ENCODE peak calls at places on chromosomes 7 and 10, in six cellular contexts. M, H, R, O, P and T are unnamed samples. For H3K4me1, the result is how much of the 10 kb centered on the place peaks cover.

GRCh38 chr10:122128357-122128756 is 139.4 kb downstream of the TACC2 start:
- DNase-seq in M (no peak), H (peak), R (peak), O (peak), P (no peak), T (peak)

GRCh38 chr10:5243521-5243987 is 46.9 kb downstream of the AKR1C4 start:
- DNase-seq in M (no peak), H (no peak), R (no peak), O (no peak), P (no peak), T (no peak)

GRCh38 chr10:128287921-128288320 is 161.7 kb upstream of the MKI67 start:
- DNase-seq in M (no peak), H (no peak), R (no peak), O (no peak), P (no peak), T (no peak)

GRCh38 chr7:89129600-89130375 is 334.3 kb upstream of the TEX47 start:
- DNase-seq in M (no peak), H (no peak), R (no peak), O (no peak), P (no peak), T (no peak)

GRCh38 chr7:107684947-107685463 is 24.4 kb downstream of the SLC26A4 start:
- DNase-seq in M (no peak), H (no peak), R (no peak), O (no peak), P (no peak), T (no peak)

GRCh38 chr10:89644967-89645741 is at the start of gene PANK1:
- DNase-seq in M (peak), H (peak), R (peak), O (peak), P (peak), T (peak)

GRCh38 chr10:35378547-35379210 is 42.4 kb downstream of the CCNY start:
- DNase-seq in M (no peak), H (peak), R (no peak), O (no peak), P (no peak), T (no peak)

GRCh38 chr10:121368347-121369025 is 229.8 kb downstream of the FGFR2 start:
- DNase-seq in M (peak), H (no peak), R (no peak), O (no peak), P (no peak), T (no peak)

GRCh38 chr10:35185260-35186034 is 58.8 kb downstream of the CREM start:
- DNase-seq in M (no peak), H (no peak), R (no peak), O (no peak), P (no peak), T (no peak)

GRCh38 chr10:30992671-30993070 is 39.0 kb downstream of the ZNF438 start:
- DNase-seq in M (no peak), H (no peak), R (no peak), O (no peak), P (no peak), T (no peak)

GRCh38 chr10:76684968-76685367 is 952.6 kb downstream of the KCNMA1 start:
- DNase-seq in M (no peak), H (no peak), R (no peak), O (no peak), P (no peak), T (no peak)

GRCh38 chr7:138001529-138002095 is at the start of gene CREB3L2:
- DNase-seq in M (peak), H (peak), R (no peak), O (no peak), P (peak), T (peak)

GRCh38 chr10:103668351-103669242 is 175.1 kb downstream of the NEURL1 start:
- DNase-seq in M (no peak), H (no peak), R (peak), O (peak), P (peak), T (no peak)

GRCh38 chr7:157952841-157953645 is 616.2 kb downstream of the DNAJB6 start:
- DNase-seq in M (no peak), H (no peak), R (no peak), O (no peak), P (no peak), T (no peak)

GRCh38 chr7:30880941-30881340 is 30.7 kb upstream of the AQP1 start:
- DNase-seq in M (no peak), H (no peak), R (no peak), O (no peak), P (no peak), T (no peak)

GRCh38 chr10:21496285-21497176 is 29.0 kb downstream of the SKIDA1 start:
- DNase-seq in M (peak), H (no peak), R (peak), O (peak), P (peak), T (peak)

GRCh38 chr10:51301644-51302043 is 227.4 kb downstream of the PRKG1 start:
- DNase-seq in M (no peak), H (peak), R (no peak), O (peak), P (no peak), T (no peak)

GRCh38 chr7:151379534-151380198 is 30.2 kb downstream of the WDR86 start:
- DNase-seq in M (no peak), H (no peak), R (no peak), O (no peak), P (no peak), T (no peak)

GRCh38 chr7:116417593-116418345 is 81.8 kb upstream of the CAV2 start:
- DNase-seq in M (no peak), H (no peak), R (no peak), O (no peak), P (no peak), T (no peak)

GRCh38 chr7:34949356-34949755 is 87.9 kb downstream of the DPY19L1 start:
- DNase-seq in M (no peak), H (peak), R (no peak), O (no peak), P (no peak), T (peak)

DNA sequence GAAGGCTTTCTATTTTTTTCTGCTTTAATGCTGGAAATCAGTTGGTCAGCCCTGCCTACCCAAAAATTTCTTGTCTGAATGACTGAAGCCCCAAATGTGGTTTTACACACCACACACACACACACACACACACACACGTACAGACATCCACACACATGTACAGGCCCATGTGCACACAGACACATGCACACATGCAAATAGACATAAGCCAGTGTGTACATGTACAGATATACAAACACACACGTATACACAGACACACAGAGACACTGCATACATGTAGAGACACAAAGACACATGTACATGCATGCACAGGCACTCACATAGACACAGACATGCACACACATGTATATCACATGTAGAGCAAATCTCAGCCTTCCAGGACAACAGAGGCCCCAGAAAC is 54.2 kb downstream of the TBATA start:
- DNase-seq in M (no peak), H (no peak), R (no peak), O (no peak), P (no peak), T (no peak)
- H3K4me1 ChIP-seq in M (under half), H (under half), R (under half), O (under half), P (under half), T (under half)

GRCh38 chr7:100152404-100152803 is 3.7 kb downstream of the LAMTOR4 start:
- DNase-seq in M (no peak), H (no peak), R (no peak), O (no peak), P (no peak), T (no peak)
- H3K4me1 ChIP-seq in M (under half), H (under half), R (under half), O (under half), P (under half), T (under half)

DNA sequence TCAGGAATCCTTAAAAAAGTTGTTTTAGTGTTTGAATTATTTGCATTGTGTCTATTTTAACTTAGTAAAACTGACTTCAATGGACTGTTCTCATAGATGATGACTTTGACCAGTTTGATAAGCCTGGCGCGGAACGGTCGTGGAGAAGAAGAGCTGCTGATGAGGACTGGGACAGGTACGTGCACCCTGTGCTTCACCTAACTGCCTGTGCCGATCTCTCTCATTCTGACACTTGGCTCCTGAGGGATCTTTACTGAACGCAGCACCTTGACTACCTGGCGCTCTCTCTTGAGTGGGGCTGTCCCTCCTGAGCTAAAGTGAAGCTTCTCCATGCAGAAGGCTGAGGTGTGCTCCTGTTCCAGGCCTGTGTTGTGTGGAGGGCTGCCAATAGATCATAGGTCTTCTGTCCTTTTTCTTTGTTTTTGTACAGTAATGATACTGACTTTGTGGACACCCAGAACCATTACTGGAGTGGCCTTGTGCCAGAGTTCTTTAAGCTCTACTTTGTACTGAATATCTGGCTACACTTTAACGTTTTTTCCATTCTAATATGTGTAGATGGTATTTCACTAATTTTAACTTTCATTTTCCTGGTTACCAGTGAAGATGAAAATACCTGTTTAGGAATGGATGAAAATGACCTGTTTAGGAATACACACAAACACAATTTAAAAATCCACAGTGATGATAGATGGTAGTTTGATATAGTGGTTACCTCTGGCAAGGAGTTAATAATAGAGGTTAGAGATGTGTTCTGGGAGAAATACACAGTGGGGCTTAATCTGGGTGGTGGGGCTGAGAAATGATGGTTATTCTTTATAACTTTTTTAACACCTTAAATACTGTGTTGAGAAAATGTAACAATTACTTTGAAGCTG is 20.9 kb downstream of the RBM33 start:
- DNase-seq in M (no peak), H (peak), R (no peak), O (no peak), P (no peak), T (no peak)
- H3K4me1 ChIP-seq in M (under half), H (under half), R (under half), O (under half), P (under half), T (under half)

GRCh38 chr7:87152112-87152896 is at the start of gene DMTF1:
- DNase-seq in M (peak), H (peak), R (peak), O (peak), P (peak), T (peak)

GRCh38 chr7:87152897-87153641 is 816 bp downstream of the DMTF1 start:
- DNase-seq in M (peak), H (no peak), R (peak), O (peak), P (peak), T (peak)

GRCh38 chr7:87155788-87156187 is 3.5 kb downstream of the DMTF1 start:
- DNase-seq in M (no peak), H (peak), R (no peak), O (no peak), P (no peak), T (no peak)

GRCh38 chr7:87154569-87154968 is 2.3 kb downstream of the DMTF1 start:
- DNase-seq in M (no peak), H (no peak), R (no peak), O (no peak), P (no peak), T (no peak)

DNA sequence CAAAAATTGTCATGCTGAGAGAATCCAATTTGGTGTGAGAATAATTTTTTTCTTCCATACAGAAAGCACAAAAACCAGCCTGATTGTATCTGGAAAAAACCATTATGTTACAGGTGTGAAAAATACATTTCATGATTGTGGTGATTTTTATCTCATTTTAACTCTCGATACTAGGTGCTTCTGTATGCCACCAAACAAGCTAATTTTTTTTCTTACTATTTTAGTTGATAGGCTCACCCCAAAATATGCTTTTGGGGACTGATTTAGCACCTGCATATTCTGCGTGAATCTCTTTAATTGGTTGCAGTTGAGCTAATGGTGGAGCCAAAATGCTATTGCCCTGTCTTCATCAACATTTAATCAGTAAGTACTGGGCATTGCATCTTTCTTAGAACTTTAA is 1.9 kb downstream of the DMTF1 start:
- DNase-seq in M (no peak), H (no peak), R (no peak), O (no peak), P (no peak), T (no peak)
- H3K4me1 ChIP-seq in M (under half), H (under half), R (under half), O (half or more), P (under half), T (under half)

GRCh38 chr10:123144697-123145541 is 3.0 kb upstream of the HMX2 start:
- DNase-seq in M (no peak), H (no peak), R (no peak), O (no peak), P (no peak), T (no peak)
- H3K4me1 ChIP-seq in M (under half), H (under half), R (under half), O (under half), P (under half), T (under half)

GRCh38 chr10:113018034-113018433 is 68.0 kb downstream of the TCF7L2 start:
- DNase-seq in M (no peak), H (no peak), R (no peak), O (no peak), P (no peak), T (no peak)
- H3K4me1 ChIP-seq in M (under half), H (under half), R (under half), O (under half), P (under half), T (under half)

GRCh38 chr10:59904431-59905065 is 1.8 kb downstream of the CCDC6 start:
- DNase-seq in M (no peak), H (no peak), R (no peak), O (no peak), P (no peak), T (no peak)

GRCh38 chr10:59900044-59900727 is 6.2 kb downstream of the CCDC6 start:
- DNase-seq in M (no peak), H (no peak), R (no peak), O (no peak), P (no peak), T (no peak)

GRCh38 chr10:59903871-59904270 is 2.5 kb downstream of the CCDC6 start:
- DNase-seq in M (no peak), H (peak), R (no peak), O (no peak), P (no peak), T (peak)

GRCh38 chr10:59898125-59898835 is 8.1 kb downstream of the CCDC6 start:
- DNase-seq in M (no peak), H (no peak), R (no peak), O (no peak), P (no peak), T (peak)

GRCh38 chr10:59901481-59901880 is 4.9 kb downstream of the CCDC6 start:
- DNase-seq in M (no peak), H (no peak), R (no peak), O (no peak), P (no peak), T (no peak)
- H3K4me1 ChIP-seq in M (under half), H (under half), R (under half), O (half or more), P (under half), T (under half)

GRCh38 chr7:69880848-69881247 is 282.6 kb downstream of the AUTS2 start:
- DNase-seq in M (no peak), H (no peak), R (no peak), O (no peak), P (no peak), T (no peak)

GRCh38 chr7:69878015-69878414 is 279.7 kb downstream of the AUTS2 start:
- DNase-seq in M (no peak), H (no peak), R (no peak), O (no peak), P (no peak), T (no peak)

GRCh38 chr7:69882269-69882668 is 284.0 kb downstream of the AUTS2 start:
- DNase-seq in M (no peak), H (no peak), R (no peak), O (no peak), P (no peak), T (no peak)

GRCh38 chr7:69879989-69880388 is 281.7 kb downstream of the AUTS2 start:
- DNase-seq in M (no peak), H (no peak), R (no peak), O (no peak), P (no peak), T (no peak)

GRCh38 chr7:69883399-69883821 is 285.1 kb downstream of the AUTS2 start:
- DNase-seq in M (no peak), H (no peak), R (no peak), O (no peak), P (no peak), T (no peak)
- H3K4me1 ChIP-seq in M (under half), H (under half), R (under half), O (under half), P (under half), T (under half)